ENCODE peak calls at places on chromosomes 7 and 10, in five cellular contexts. U is GM18507; I is dermis microvascular lymphatic vessel endothelial cell; Y is M059J; T is effector memory CD8-positive, alpha-beta T cell. D is an unnamed sample.

GRCh38 chr7:69814421-69814962 is 216.2 kb downstream of the AUTS2 start:
- DNase-seq in U (no peak), I (no peak), Y (peak; percentile 39), T (no peak), D (no peak)

GRCh38 chr10:117617086-117617485 is 74.5 kb downstream of the EMX2 start:
- DNase-seq in U (no peak), I (no peak), Y (no peak), T (no peak), D (no peak)

GRCh38 chr10:121595806-121596667 is 2.2 kb downstream of the FGFR2 start:
- DNase-seq in U (no peak), I (no peak), Y (no peak), T (no peak), D (no peak)

GRCh38 chr7:12127490-12127889 is 83.6 kb upstream of the TMEM106B start:
- DNase-seq in U (no peak), I (no peak), Y (no peak), T (no peak), D (no peak)

GRCh38 chr7:94298943-94299342 is 95.8 kb upstream of the COL1A2 start:
- DNase-seq in U (no peak), I (no peak), Y (peak; percentile 52), T (no peak), D (no peak)

GRCh38 chr10:36538945-36539586 is 586.3 kb upstream of the ANKRD30A start:
- DNase-seq in U (no peak), I (peak; percentile 100), Y (peak; percentile 86), T (no peak), D (no peak)

GRCh38 chr10:7317799-7318446 is 92.9 kb downstream of the SFMBT2 start:
- DNase-seq in U (no peak), I (no peak), Y (no peak), T (no peak), D (no peak)

GRCh38 chr7:76352193-76352592 is 6.6 kb downstream of the YWHAG start:
- DNase-seq in U (no peak), I (no peak), Y (no peak), T (no peak), D (no peak)

GRCh38 chr10:118721005-118721876 is 33.5 kb downstream of the CACUL1 start:
- DNase-seq in U (no peak), I (peak; percentile 62), Y (peak; percentile 55), T (peak; percentile 70), D (peak; percentile 20)

GRCh38 chr10:11712761-11713160 is 29.4 kb upstream of the ECHDC3 start:
- DNase-seq in U (no peak), I (no peak), Y (no peak), T (no peak), D (no peak)

GRCh38 chr10:86372119-86372784 is 5.7 kb upstream of the GRID1 start:
- DNase-seq in U (no peak), I (no peak), Y (no peak), T (no peak), D (no peak)

GRCh38 chr10:5960070-5960972 is 17.0 kb downstream of the IL15RA start:
- DNase-seq in U (no peak), I (no peak), Y (no peak), T (no peak), D (no peak)